ENCODE peak calls at places on chromosomes 16 and 17, in seven cellular contexts. F, Q, D, X, T, A and Y are unnamed samples.

GRCh38 chr16:77974883-77975282 is 47.5 kb upstream of the CLEC3A start:
- DNase-seq in X (peak; percentile 26), Q (no peak), D (peak; percentile 79), F (no peak), A (peak; percentile 68), T (peak; percentile 78), Y (peak; percentile 20)

GRCh38 chr17:2274414-2274813 is 29.2 kb downstream of the SMG6 start:
- DNase-seq in D (no peak), Q (no peak), A (no peak), T (no peak), F (no peak), X (no peak), Y (no peak)

GRCh38 chr17:34979650-34980352 is 511 bp upstream of the LIG3 start:
- DNase-seq in Q (peak; percentile 22), T (peak; percentile 38), X (peak; percentile 40), D (no peak), F (peak; percentile 18), A (no peak), Y (no peak)

GRCh38 chr17:17837966-17838962 is 1.5 kb upstream of the SREBF1 start:
- DNase-seq in X (peak; percentile 70), F (peak; percentile 81), T (peak; percentile 96), D (peak; percentile 93), A (peak; percentile 72), Q (peak; percentile 24), Y (no peak)

GRCh38 chr17:59869941-59870218 is 22.9 kb downstream of the TUBD1 start:
- DNase-seq in X (no peak), A (no peak), T (no peak), Q (no peak), F (no peak), D (no peak), Y (no peak)

GRCh38 chr17:39667262-39668140 is 752 bp upstream of the PNMT start:
- DNase-seq in X (peak; percentile 24), Q (no peak), A (peak; percentile 74), D (no peak), T (no peak), F (no peak), Y (no peak)

GRCh38 chr16:78939600-78939999 is 660.9 kb downstream of the MAF start:
- DNase-seq in A (no peak), T (no peak), F (no peak), Q (no peak), X (no peak), D (no peak), Y (no peak)

GRCh38 chr16:7318661-7319060 is 14.0 kb upstream of the RBFOX1 start:
- DNase-seq in D (no peak), Q (no peak), T (no peak), X (no peak), A (no peak), F (no peak), Y (no peak)

GRCh38 chr17:18184143-18185007 is 747 bp downstream of the ALKBH5 start:
- DNase-seq in X (peak; percentile 61), F (peak; percentile 75), A (peak; percentile 65), T (peak; percentile 68), D (peak; percentile 61), Q (peak; percentile 55), Y (peak; percentile 33)

GRCh38 chr16:49427771-49428170 is 54.2 kb downstream of the C16orf78 start:
- DNase-seq in D (no peak), F (no peak), Q (no peak), T (no peak), X (no peak), A (no peak), Y (no peak)

GRCh38 chr16:58510776-58511628 is 4.3 kb upstream of the SETD6 start:
- DNase-seq in A (peak; percentile 37), Q (no peak), F (no peak), D (no peak), X (no peak), T (no peak), Y (no peak)

GRCh38 chr16:23757937-23758619 is 3.3 kb downstream of the CHP2 start:
- DNase-seq in T (no peak), Q (no peak), A (no peak), F (no peak), D (no peak), X (no peak), Y (no peak)

GRCh38 chr16:50644730-50645129 is 36.4 kb downstream of the SNX20 start:
- DNase-seq in D (peak; percentile 54), F (no peak), A (no peak), T (peak; percentile 68), X (peak; percentile 27), Q (no peak), Y (no peak)

GRCh38 chr16:88062341-88062861 is 111.2 kb downstream of the BANP start:
- DNase-seq in Q (peak; percentile 78), D (no peak), A (no peak), F (peak; percentile 62), T (no peak), X (peak; percentile 78), Y (peak; percentile 31)

GRCh38 chr17:31433091-31433790 is 41.8 kb downstream of the RAB11FIP4 start:
- DNase-seq in Q (no peak), D (no peak), T (no peak), A (no peak), F (no peak), X (no peak), Y (no peak)

GRCh38 chr17:45775148-45775547 is 9.0 kb upstream of the CRHR1 start:
- DNase-seq in A (no peak), T (no peak), F (no peak), D (no peak), X (no peak), Q (no peak), Y (no peak)

GRCh38 chr17:77681820-77682219 is 276.7 kb upstream of the TNRC6C start:
- DNase-seq in A (no peak), F (no peak), X (no peak), T (no peak), Q (peak; percentile 1), D (peak; percentile 21), Y (no peak)

GRCh38 chr17:65022751-65023421 is 33.7 kb downstream of the GNA13 start:
- DNase-seq in T (no peak), Q (peak; percentile 70), A (no peak), X (peak; percentile 27), F (peak; percentile 52), D (no peak), Y (no peak)

GRCh38 chr17:38747385-38748328 is 479 bp downstream of the PCGF2 start:
- DNase-seq in A (peak; percentile 76), X (no peak), T (peak; percentile 54), F (peak; percentile 48), D (no peak), Q (no peak), Y (peak; percentile 54)

GRCh38 chr16:75377971-75378386 is 55.3 kb downstream of the CFDP1 start:
- DNase-seq in A (no peak), D (peak; percentile 39), F (peak; percentile 97), Q (peak; percentile 97), T (peak; percentile 83), X (peak; percentile 94), Y (peak; percentile 74)

GRCh38 chr16:75379339-75379738 is 54.0 kb downstream of the CFDP1 start:
- DNase-seq in X (no peak), A (no peak), T (no peak), F (no peak), Q (no peak), D (no peak), Y (no peak)

GRCh38 chr16:75378616-75379015 is 54.7 kb downstream of the CFDP1 start:
- DNase-seq in T (no peak), Q (no peak), D (no peak), A (no peak), F (no peak), X (no peak), Y (no peak)

GRCh38 chr16:75374388-75374787 is 58.9 kb downstream of the CFDP1 start:
- DNase-seq in T (no peak), A (no peak), X (no peak), Q (no peak), D (no peak), F (no peak), Y (no peak)

GRCh38 chr16:75376475-75376907 is 56.8 kb downstream of the CFDP1 start:
- DNase-seq in F (no peak), X (peak; percentile 100), Q (no peak), T (peak; percentile 88), D (peak; percentile 29), A (no peak), Y (no peak)
- H3K4me1 ChIP-seq in F (peaks cover 8% of the 10 kb centered on the region), X (peaks cover 3% of the 10 kb centered on the region), Q (peaks cover 20% of the 10 kb centered on the region), T (no peaks in the 10 kb centered on the region), D (no peaks in the 10 kb centered on the region), A (peaks cover 4% of the 10 kb centered on the region), Y (peaks cover 38% of the 10 kb centered on the region)

GRCh38 chr16:84262939-84263338 is 23.1 kb upstream of the KCNG4 start:
- DNase-seq in D (no peak), Q (no peak), F (no peak), X (no peak), A (no peak), T (no peak), Y (no peak)

GRCh38 chr16:84267380-84267779 is 27.3 kb upstream of the WFDC1 start:
- DNase-seq in T (no peak), F (no peak), Q (no peak), A (no peak), X (no peak), D (no peak), Y (no peak)

GRCh38 chr16:84268661-84269060 is 26.0 kb upstream of the WFDC1 start:
- DNase-seq in D (no peak), F (no peak), Q (no peak), A (no peak), T (no peak), X (no peak), Y (no peak)

GRCh38 chr16:84268231-84268630 is 26.4 kb upstream of the WFDC1 start:
- DNase-seq in D (no peak), T (peak; percentile 33), F (no peak), Q (no peak), A (no peak), X (no peak), Y (no peak)

DNA sequence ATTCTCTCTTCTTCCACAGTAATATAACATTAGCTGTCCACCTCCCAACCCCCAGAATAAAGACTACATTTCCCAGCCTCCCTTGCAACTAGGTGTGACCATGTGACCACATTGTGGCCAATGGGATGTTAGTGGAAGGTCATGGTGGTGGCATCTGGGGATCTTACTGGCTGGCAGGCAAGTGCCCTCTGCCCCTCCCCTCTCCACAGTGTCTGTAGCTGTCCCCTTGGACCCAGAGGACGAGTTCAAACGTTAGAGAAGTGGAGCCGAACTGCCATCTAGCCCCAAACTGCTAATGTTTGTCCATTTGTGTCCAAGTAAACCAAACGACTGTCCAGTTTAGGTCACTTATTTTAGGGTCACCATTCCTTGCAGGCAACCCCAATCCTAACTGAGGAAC is 26.6 kb upstream of the KCNG4 start:
- DNase-seq in Q (peak; percentile 47), T (peak; percentile 94), A (peak; percentile 68), X (peak; percentile 78), D (peak; percentile 92), F (peak; percentile 74), Y (peak; percentile 70)
- H2AK5ac ChIP-seq in Q (no peak overlapping the region), T (no peak overlapping the region), A (no peak overlapping the region), X (no peak overlapping the region), D (no peak overlapping the region), F (no peak overlapping the region), Y (no peak overlapping the region)

DNA sequence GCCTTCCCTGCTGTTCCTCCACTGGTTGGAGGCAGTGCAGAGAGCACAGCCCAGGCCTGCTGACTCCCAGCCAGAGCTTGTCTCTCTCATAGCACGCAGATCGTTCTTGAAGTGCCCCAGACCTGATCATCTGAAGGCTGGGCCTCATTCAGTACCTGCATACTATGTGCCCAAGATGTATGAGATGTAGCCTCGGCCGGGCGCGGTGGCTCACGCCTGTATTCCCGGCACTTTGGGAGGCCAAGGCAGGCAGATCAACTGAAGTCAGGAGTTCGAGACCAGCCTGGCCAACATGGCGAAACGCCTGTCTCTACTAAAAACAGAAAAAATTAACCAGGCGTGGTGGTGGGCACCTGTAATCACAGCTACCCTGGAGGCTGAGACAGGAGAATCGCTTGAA is 31.0 kb downstream of the WNT3 start:
- DNase-seq in F (no peak), D (no peak), Q (no peak), A (no peak), T (no peak), X (no peak), Y (no peak)
- H4K8ac ChIP-seq in F (no peak overlapping the region), D (no peak overlapping the region), Q (no peak overlapping the region), A (no peak overlapping the region), T (no peak overlapping the region), X (no peak overlapping the region), Y (no peak overlapping the region)

GRCh38 chr17:75845933-75846700 is 1.9 kb upstream of the UNC13D start:
- DNase-seq in D (peak; percentile 53), A (no peak), F (no peak), Q (no peak), T (peak; percentile 63), X (peak; percentile 74), Y (no peak)
- H3K4me1 ChIP-seq in D (no peaks in the 10 kb centered on the region), A (peaks cover 8% of the 10 kb centered on the region), F (peaks cover 22% of the 10 kb centered on the region), Q (peaks cover 6% of the 10 kb centered on the region), T (peaks cover 7% of the 10 kb centered on the region), X (peaks cover 17% of the 10 kb centered on the region), Y (peaks cover 5% of the 10 kb centered on the region)